ENCODE peak calls at places on chromosomes 12 and 14, in seven cellular contexts. N is right lobe of liver, R is K562, H is PC-9, Y is epithelial cell of esophagus, S is astrocyte of the spinal cord, A is fibroblast of pulmonary artery. M is an unnamed sample.

GRCh38 chr14:59882957-59883356 is 12.4 kb upstream of the RTN1 start:
- DNase-seq in N (no peak), R (no peak), H (no peak), Y (no peak), S (no peak), A (peak; percentile 3), M (no peak)

GRCh38 chr14:27026097-27026496 is 428.3 kb upstream of the NOVA1 start:
- DNase-seq in N (no peak), R (no peak), H (no peak), Y (no peak), S (no peak), A (no peak), M (no peak)

GRCh38 chr12:51323317-51323960 is 535 bp downstream of the BIN2 start:
- DNase-seq in N (no peak), R (no peak), H (no peak), Y (no peak), S (no peak), A (no peak), M (no peak)

GRCh38 chr12:123267991-123268843 is 3.4 kb downstream of the CDK2AP1 start:
- DNase-seq in N (peak; percentile 58), R (no peak), H (no peak), Y (no peak), S (peak; percentile 25), A (no peak), M (peak; percentile 90)

GRCh38 chr12:75452675-75453330 is 27.8 kb upstream of the GLIPR1 start:
- DNase-seq in N (no peak), R (no peak), H (no peak), Y (peak; percentile 76), S (peak; percentile 56), A (peak; percentile 45), M (no peak)

GRCh38 chr12:63294327-63294632 is 143.3 kb upstream of the AVPR1A start:
- DNase-seq in N (no peak), R (no peak), H (peak; percentile 33), Y (peak; percentile 80), S (peak; percentile 93), A (peak; percentile 77), M (no peak)

GRCh38 chr14:79040742-79041249 is 870.6 kb downstream of the NRXN3 start:
- DNase-seq in N (no peak), R (no peak), H (no peak), Y (peak; percentile 33), S (no peak), A (no peak), M (no peak)

GRCh38 chr14:82075566-82075965 is 541.9 kb upstream of the SEL1L start:
- DNase-seq in N (peak; percentile 57), R (no peak), H (no peak), Y (peak; percentile 62), S (no peak), A (peak; percentile 7), M (no peak)

GRCh38 chr14:75667099-75667498 is 6.1 kb downstream of the TTLL5 start:
- DNase-seq in N (no peak), R (no peak), H (no peak), Y (no peak), S (no peak), A (no peak), M (no peak)

GRCh38 chr12:612293-612692 is 51.0 kb downstream of the NINJ2 start:
- DNase-seq in N (no peak), R (no peak), H (no peak), Y (no peak), S (no peak), A (no peak), M (no peak)

GRCh38 chr14:84579292-84579691 is 950.7 kb upstream of the FLRT2 start:
- DNase-seq in N (no peak), R (no peak), H (no peak), Y (no peak), S (no peak), A (no peak), M (no peak)

GRCh38 chr12:9345163-9345562 is 137.0 kb upstream of the PZP start:
- DNase-seq in N (no peak), R (no peak), H (no peak), Y (no peak), S (no peak), A (no peak), M (no peak)
- TF ChIP-seq CTCF in N (no peak), R (no peak), H (no peak), Y (no peak), S (no peak), A (no peak), M (no peak)

DNA sequence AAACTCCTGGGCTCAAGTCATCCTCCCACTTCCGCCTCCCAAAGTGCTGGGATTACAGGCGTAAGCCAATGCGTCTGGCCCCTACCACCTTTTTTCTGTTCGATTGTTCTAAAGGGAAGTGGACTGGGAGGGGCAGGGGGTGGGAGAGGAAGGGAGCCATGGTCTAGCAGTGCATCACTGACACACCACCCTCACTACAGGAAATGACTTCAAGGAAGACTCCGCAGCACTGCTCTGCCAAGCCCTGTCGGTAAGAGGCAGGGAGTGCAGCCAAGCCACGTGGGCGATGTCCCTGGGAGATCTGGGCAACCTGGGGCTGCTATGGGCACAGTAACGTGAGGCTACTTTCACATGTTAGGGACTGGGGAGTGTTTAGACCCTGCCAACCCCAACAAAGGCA is 18.0 kb downstream of the LRRC74A start:
- DNase-seq in N (peak; percentile 61), R (peak; percentile 11), H (peak; percentile 19), Y (peak; percentile 30), S (peak; percentile 30), A (peak; percentile 86), M (no peak)
- TF ChIP-seq CTCF in N (peak; percentile 33), R (peak; percentile 10), H (no peak), Y (peak; percentile 33), S (peak; percentile 12), A (peak; percentile 37), M (no peak)

GRCh38 chr12:71938728-71939385 is at the start of gene TPH2:
- DNase-seq in N (peak; percentile 60), R (peak; percentile 75), H (peak; percentile 31), Y (peak; percentile 67), S (peak; percentile 65), A (peak; percentile 72), M (no peak)
- TF ChIP-seq CTCF in N (peak; percentile 34), R (peak; percentile 92), H (peak; percentile 62), Y (peak; percentile 50), S (peak; percentile 75), A (peak; percentile 70), M (peak; percentile 80)

GRCh38 chr14:96040836-96041371 is 1.7 kb downstream of the C14orf132 start:
- DNase-seq in N (no peak), R (no peak), H (no peak), Y (no peak), S (no peak), A (peak; percentile 13), M (no peak)

GRCh38 chr14:96038558-96038919 is 623 bp upstream of the C14orf132 start:
- DNase-seq in N (no peak), R (no peak), H (no peak), Y (no peak), S (no peak), A (no peak), M (no peak)

GRCh38 chr14:96038920-96039632 is at the start of gene C14orf132:
- DNase-seq in N (peak; percentile 81), R (peak; percentile 49), H (no peak), Y (peak; percentile 14), S (peak; percentile 50), A (peak; percentile 41), M (no peak)

GRCh38 chr14:96037891-96038557 is 1.1 kb upstream of the C14orf132 start:
- DNase-seq in N (peak; percentile 59), R (no peak), H (no peak), Y (peak; percentile 21), S (no peak), A (peak; percentile 33), M (no peak)

DNA sequence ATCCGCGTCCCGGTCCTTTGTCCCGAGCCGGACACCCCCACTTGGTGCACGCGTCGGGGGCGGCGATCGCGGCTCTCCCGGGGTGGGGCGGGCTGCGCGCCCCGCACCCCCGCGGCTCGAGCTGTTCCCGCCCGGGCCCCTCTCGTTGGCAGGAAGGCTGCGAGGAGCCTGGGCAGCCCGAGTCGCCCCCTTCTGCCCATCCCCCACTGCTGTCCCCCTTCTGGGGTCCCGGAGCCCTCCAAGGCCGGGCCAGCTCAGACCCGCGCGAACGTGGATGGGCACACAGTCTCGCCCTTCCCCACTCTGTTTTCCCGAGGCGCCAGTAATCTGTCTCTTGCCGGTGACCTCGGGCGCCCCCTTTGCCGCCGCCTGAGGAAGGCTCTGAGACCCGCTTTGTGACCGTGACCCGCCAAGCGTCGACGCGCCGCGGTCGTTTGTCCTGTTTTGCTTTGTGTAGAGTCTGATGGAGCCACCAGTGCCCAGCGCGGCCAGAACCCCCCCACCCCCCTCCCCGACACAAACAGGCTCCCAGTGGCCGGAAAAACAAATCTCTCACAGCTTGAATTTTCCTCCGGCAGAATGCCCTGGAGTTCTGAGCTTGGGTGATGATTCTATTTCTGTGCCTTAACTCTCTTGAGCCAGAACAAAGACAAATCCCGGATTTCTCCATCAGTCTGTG is 610 bp downstream of the C14orf132 start:
- DNase-seq in N (peak; percentile 58), R (no peak), H (no peak), Y (no peak), S (peak; percentile 43), A (peak; percentile 28), M (no peak)
- TF ChIP-seq CTCF in N (no peak), R (no peak), H (no peak), Y (no peak), S (peak; percentile 37), A (no peak), M (peak; percentile 60)

GRCh38 chr12:2498961-2499500 is 295.7 kb upstream of the FKBP4 start:
- DNase-seq in N (no peak), R (no peak), H (no peak), Y (no peak), S (no peak), A (no peak), M (no peak)
- TF ChIP-seq CTCF in N (no peak), R (no peak), H (no peak), Y (no peak), S (no peak), A (no peak), M (no peak)